ENCODE peak calls at places on chromosomes 6 and 20, in five cellular contexts. F, B, M, I and K are unnamed samples. For H3K9me3, the result is how much of the 10 kb centered on the place peaks cover.

GRCh38 chr6:117542493-117542892 is 59.8 kb downstream of the GOPC start:
- DNase-seq in F (no peak), B (no peak), M (no peak), I (no peak), K (no peak)

GRCh38 chr6:47288245-47289090 is 21.2 kb downstream of the TNFRSF21 start:
- DNase-seq in F (no peak), B (no peak), M (no peak), I (no peak), K (no peak)

GRCh38 chr6:4668271-4669179 is 107.7 kb upstream of the CDYL start:
- DNase-seq in F (no peak), B (no peak), M (peak), I (no peak), K (no peak)

GRCh38 chr6:33610779-33611421 is 10.2 kb upstream of the ITPR3 start:
- DNase-seq in F (no peak), B (peak), M (no peak), I (no peak), K (peak)

GRCh38 chr6:43286995-43287716 is 10.9 kb upstream of the SLC22A7 start:
- DNase-seq in F (no peak), B (no peak), M (no peak), I (peak), K (no peak)

GRCh38 chr6:136784910-136785746 is 7.1 kb downstream of the MAP3K5 start:
- DNase-seq in F (no peak), B (peak), M (no peak), I (peak), K (peak)

GRCh38 chr20:31817461-31817860 is 1.7 kb upstream of the MYLK2 start:
- DNase-seq in F (no peak), B (no peak), M (no peak), I (no peak), K (no peak)

GRCh38 chr6:122268394-122268793 is 131.1 kb upstream of the HSF2 start:
- DNase-seq in F (no peak), B (no peak), M (no peak), I (no peak), K (no peak)

GRCh38 chr6:160967833-160968232 is 23.7 kb upstream of the MAP3K4 start:
- DNase-seq in F (no peak), B (no peak), M (no peak), I (no peak), K (no peak)

GRCh38 chr20:15297059-15297875 is 959.9 kb upstream of the FLRT3 start:
- DNase-seq in F (no peak), B (no peak), M (no peak), I (no peak), K (no peak)

GRCh38 chr20:2899243-2899642 is 26.0 kb downstream of the PTPRA start:
- DNase-seq in F (no peak), B (no peak), M (no peak), I (no peak), K (no peak)

GRCh38 chr20:59671661-59672471 is 67.5 kb downstream of the PHACTR3 start:
- DNase-seq in F (no peak), B (no peak), M (peak), I (no peak), K (no peak)

GRCh38 chr20:59668926-59669325 is 64.6 kb downstream of the PHACTR3 start:
- DNase-seq in F (no peak), B (no peak), M (peak), I (no peak), K (no peak)

GRCh38 chr20:59669451-59669850 is 65.1 kb downstream of the PHACTR3 start:
- DNase-seq in F (no peak), B (no peak), M (no peak), I (no peak), K (no peak)

GRCh38 chr20:59672576-59672975 is 68.2 kb downstream of the PHACTR3 start:
- DNase-seq in F (no peak), B (no peak), M (peak), I (no peak), K (no peak)

GRCh38 chr20:59670786-59671492 is 66.6 kb downstream of the PHACTR3 start:
- DNase-seq in F (no peak), B (no peak), M (peak), I (no peak), K (no peak)
- H3K9me3 ChIP-seq in F (under half), B (under half), M (under half), I (under half), K (under half)

DNA sequence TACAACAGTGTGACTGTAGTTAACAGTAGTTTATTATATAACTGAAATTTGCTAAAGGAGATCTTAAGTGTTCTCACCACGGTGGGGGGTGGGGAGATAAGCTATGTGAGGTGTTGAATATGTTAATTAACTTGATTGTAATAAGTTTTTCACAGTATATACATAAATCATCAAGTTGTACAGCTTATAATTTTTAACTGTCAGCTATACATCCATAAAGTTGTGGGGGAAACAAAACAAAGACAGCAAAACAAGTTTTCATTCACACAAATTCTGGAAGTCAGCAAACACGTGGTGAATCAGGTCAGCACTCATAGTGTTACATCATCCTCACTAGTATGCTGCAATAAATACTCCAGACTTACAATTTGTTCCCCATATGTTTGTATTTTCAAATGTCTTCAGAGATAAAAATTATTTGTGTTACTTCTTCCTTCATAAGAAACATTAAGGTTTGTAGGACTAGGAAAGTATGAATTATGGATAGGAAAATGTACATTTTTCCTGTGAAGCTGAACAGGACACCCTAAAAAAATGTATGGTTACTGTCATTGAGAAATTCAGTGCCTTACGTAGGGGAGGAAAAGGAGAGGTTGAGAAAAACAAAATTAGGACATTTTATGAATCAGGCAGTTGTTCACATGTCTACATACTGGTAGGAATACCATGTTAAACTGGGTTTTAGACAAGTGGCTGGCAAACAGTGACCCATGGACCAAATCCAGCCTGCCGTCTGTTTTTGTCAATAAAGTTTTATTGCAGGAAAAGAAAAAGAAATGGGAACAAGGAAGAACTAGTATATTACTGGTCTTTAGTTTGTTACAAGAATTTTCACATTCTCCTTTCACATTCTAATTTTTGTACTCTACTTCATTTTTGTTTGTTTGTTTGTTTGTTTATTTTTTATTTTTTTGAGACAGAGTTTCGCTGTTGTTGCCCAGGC is 6.0 kb downstream of the SUMO4 start:
- DNase-seq in F (no peak), B (no peak), M (no peak), I (no peak), K (no peak)
- H3K27ac ChIP-seq in F (no peak), B (no peak), M (no peak), I (peak), K (no peak)

DNA sequence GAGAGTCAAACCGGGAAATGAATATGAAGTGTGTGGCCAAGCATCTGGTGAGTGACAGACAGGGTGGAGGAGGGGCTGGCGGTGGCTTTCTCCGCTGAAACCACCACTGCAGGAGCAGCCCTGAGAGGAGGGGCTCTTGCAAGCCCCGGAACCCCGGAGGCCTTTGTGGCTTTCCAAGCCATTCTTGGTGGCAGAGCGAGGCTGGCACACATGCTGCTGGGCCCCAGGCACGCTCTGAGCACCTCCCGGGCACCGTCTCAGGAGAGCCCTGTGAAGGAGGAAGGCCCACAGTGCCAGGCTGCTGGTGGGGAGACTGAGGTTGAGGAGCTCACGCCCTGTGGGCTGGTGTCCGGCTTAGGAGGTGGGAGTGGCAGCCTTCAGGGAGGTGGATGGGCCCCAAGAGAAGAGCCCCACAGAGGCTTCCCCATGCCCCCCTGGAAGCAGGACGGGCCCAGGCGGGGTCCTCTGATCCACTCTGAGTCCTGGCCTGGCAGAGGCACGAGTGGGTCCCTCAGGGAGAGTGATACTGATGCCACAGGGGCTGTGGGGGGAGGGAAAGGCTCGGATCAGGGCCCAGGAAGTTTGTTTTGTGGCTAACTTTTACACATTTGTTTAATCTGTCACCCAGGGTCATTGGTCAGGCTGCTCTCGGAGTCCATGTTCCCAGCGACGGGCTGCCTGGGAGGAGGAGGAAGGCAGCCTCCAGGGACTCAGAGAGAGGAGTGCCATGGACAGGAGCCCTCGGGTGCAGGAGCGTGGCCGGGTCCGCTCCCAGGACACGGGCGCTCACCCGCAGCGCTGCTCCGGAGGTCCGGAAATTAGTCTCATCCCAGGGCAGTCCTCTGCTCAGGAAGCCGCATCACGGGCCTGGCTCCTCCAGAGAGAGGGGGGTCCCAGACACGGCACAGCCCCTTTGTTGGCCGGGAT is 170.7 kb downstream of the ERMARD start:
- DNase-seq in F (no peak), B (no peak), M (no peak), I (no peak), K (no peak)
- H3K9me3 ChIP-seq in F (under half), B (under half), M (under half), I (under half), K (under half)

DNA sequence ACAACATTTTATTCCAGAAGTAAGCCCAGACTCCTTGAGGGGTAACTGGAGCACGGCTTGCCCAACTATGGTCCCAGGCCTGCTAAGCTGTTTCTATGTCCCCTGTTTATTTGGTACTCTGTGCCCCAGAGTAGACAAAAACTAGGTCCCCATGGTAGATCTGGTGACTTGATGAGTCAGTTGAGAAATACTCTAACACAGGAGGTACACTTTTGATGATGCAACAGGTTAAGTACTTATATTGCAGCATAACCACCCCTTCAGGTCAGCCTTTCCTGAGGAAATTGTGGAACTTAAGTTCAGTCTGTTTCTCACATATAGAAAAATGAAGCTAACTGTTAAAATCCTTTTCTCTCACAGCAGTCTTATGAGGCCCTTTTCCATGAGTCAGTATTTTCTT is 19.6 kb downstream of the TTPAL start:
- DNase-seq in F (no peak), B (no peak), M (no peak), I (no peak), K (no peak)
- H3K27ac ChIP-seq in F (no peak), B (no peak), M (peak), I (peak), K (no peak)

GRCh38 chr6:164347455-164347854 is 932.9 kb downstream of the QKI start:
- DNase-seq in F (no peak), B (no peak), M (no peak), I (no peak), K (no peak)

GRCh38 chr6:164344801-164345291 is 930.3 kb downstream of the QKI start:
- DNase-seq in F (no peak), B (no peak), M (no peak), I (no peak), K (no peak)

GRCh38 chr6:164345856-164346496 is 931.5 kb downstream of the QKI start:
- DNase-seq in F (no peak), B (no peak), M (no peak), I (no peak), K (no peak)

GRCh38 chr6:164345340-164345739 is 930.8 kb downstream of the QKI start:
- DNase-seq in F (no peak), B (no peak), M (no peak), I (no peak), K (no peak)

DNA sequence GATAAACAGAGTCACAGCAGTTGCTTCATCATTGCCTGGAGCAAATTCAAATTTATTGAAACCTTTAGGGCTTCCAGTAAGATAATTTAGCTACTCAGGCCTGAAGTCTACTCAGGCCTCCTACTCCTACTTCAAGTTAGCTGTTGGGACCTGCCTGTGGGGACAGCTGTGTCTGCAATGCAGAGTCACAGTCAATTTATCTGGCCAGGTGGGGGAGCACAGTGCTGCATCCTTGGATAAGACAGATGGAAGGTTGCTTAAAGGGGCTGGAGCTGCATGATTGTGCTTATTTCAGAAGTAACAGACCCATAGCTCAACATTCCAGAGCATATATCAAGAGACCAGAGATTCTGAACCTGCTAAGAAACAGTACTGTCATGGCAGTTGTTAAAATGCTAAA is 932.1 kb downstream of the QKI start:
- DNase-seq in F (no peak), B (no peak), M (no peak), I (no peak), K (no peak)
- H3K9me3 ChIP-seq in F (under half), B (under half), M (under half), I (under half), K (under half)

DNA sequence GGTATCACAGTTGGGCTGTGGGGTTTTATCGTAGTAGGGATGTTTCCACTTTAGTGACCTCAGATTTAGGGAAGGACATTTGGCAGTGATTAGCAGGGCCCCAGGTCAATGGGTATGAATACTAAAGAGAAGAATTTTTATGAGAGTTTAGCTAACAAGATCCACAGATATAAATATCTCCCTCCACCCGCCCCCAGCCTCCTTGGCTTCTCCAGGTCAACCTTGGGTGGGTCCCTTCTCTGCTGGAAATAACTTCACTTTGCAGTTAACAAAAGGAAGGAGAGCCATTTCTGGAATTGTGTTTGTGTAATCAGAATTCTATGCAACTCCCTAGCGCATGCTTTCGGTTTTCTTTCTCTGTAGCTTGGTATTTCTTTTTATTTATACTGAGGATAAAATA is 27.2 kb downstream of the RIPOR2 start:
- DNase-seq in F (no peak), B (no peak), M (no peak), I (no peak), K (no peak)
- H3K27ac ChIP-seq in F (peak), B (no peak), M (peak), I (peak), K (peak)